ENCODE peak calls at places on chromosome 9, in eight cellular contexts. One of them, this sample, is unnamed.

GRCh38 chr9:113580041-113580953 is 116.8 kb downstream of the RGS3 start:
- DNase-seq in stomach: peak
- DNase-seq in A549: no peak
- DNase-seq in sigmoid colon: peak
- DNase-seq in H1: no peak
- DNase-seq in ovary: no peak
- DNase-seq in K562: no peak
- DNase-seq in transverse colon: peak
- DNase-seq in this sample: peak

GRCh38 chr9:130906727-130907416 is 10.3 kb upstream of the QRFP start:
- DNase-seq in stomach: no peak
- DNase-seq in A549: no peak
- DNase-seq in sigmoid colon: no peak
- DNase-seq in H1: no peak
- DNase-seq in ovary: no peak
- DNase-seq in K562: peak
- DNase-seq in transverse colon: no peak
- DNase-seq in this sample: no peak

GRCh38 chr9:127450831-127451680 is at the start of the genes LRSAM1 and RPL12:
- DNase-seq in stomach: peak
- DNase-seq in A549: peak
- DNase-seq in sigmoid colon: peak
- DNase-seq in H1: peak
- DNase-seq in ovary: peak
- DNase-seq in K562: peak
- DNase-seq in transverse colon: peak
- DNase-seq in this sample: peak

GRCh38 chr9:126805546-126806262 is 864 bp downstream of the ZBTB43 start:
- DNase-seq in stomach: peak
- DNase-seq in A549: peak
- DNase-seq in sigmoid colon: peak
- DNase-seq in H1: no peak
- DNase-seq in ovary: no peak
- DNase-seq in K562: peak
- DNase-seq in transverse colon: peak
- DNase-seq in this sample: no peak

GRCh38 chr9:110185806-110186205 is 22.2 kb downstream of the C9orf152 start:
- DNase-seq in stomach: no peak
- DNase-seq in A549: no peak
- DNase-seq in sigmoid colon: no peak
- DNase-seq in H1: no peak
- DNase-seq in ovary: no peak
- DNase-seq in K562: no peak
- DNase-seq in transverse colon: no peak
- DNase-seq in this sample: no peak

GRCh38 chr9:106532616-106533015 is 330.4 kb upstream of the ZNF462 start:
- DNase-seq in stomach: no peak
- DNase-seq in A549: no peak
- DNase-seq in sigmoid colon: no peak
- DNase-seq in H1: no peak
- DNase-seq in ovary: no peak
- DNase-seq in K562: no peak
- DNase-seq in transverse colon: no peak
- DNase-seq in this sample: no peak

GRCh38 chr9:102072061-102072764 is 333.8 kb upstream of the GRIN3A start:
- DNase-seq in stomach: no peak
- DNase-seq in A549: no peak
- DNase-seq in sigmoid colon: no peak
- DNase-seq in H1: no peak
- DNase-seq in ovary: no peak
- DNase-seq in K562: no peak
- DNase-seq in transverse colon: no peak
- DNase-seq in this sample: no peak

GRCh38 chr9:79673614-79674013 is 101.8 kb downstream of the TLE4 start:
- DNase-seq in stomach: no peak
- DNase-seq in A549: no peak
- DNase-seq in sigmoid colon: no peak
- DNase-seq in H1: no peak
- DNase-seq in ovary: no peak
- DNase-seq in K562: no peak
- DNase-seq in transverse colon: no peak
- DNase-seq in this sample: no peak

GRCh38 chr9:16461231-16461840 is 409.1 kb downstream of the BNC2 start:
- DNase-seq in stomach: no peak
- DNase-seq in A549: no peak
- DNase-seq in sigmoid colon: no peak
- DNase-seq in H1: no peak
- DNase-seq in ovary: no peak
- DNase-seq in K562: no peak
- DNase-seq in transverse colon: no peak
- DNase-seq in this sample: no peak

GRCh38 chr9:128424268-128424780 is 3.7 kb downstream of the CERCAM start:
- DNase-seq in stomach: no peak
- DNase-seq in A549: no peak
- DNase-seq in sigmoid colon: no peak
- DNase-seq in H1: no peak
- DNase-seq in ovary: no peak
- DNase-seq in K562: no peak
- DNase-seq in transverse colon: no peak
- DNase-seq in this sample: no peak

DNA sequence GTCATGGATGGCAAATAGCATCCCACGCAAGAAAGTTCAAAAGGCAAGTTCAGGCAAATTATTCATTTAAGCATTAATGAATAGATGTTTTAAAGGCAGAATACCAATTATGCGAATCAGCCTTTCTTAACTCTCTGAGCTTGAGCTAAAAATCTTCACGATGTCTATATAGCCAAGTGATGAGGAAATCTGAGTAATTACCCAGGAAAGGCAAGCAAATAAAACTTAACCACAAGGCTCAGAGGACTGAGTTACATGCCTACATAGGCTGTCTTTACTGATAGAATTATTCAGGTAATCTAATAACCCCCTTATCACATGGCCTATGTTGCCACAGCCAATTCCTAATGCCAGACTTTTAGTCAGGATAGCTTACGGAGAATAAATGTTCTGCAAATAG is 120.8 kb upstream of the MTAP start:
- DNase-seq in stomach: no peak
- DNase-seq in A549: peak
- DNase-seq in sigmoid colon: no peak
- DNase-seq in H1: no peak
- DNase-seq in ovary: no peak
- DNase-seq in K562: no peak
- DNase-seq in transverse colon: no peak
- DNase-seq in this sample: no peak
- H3K4me3 ChIP-seq in stomach: no peak
- H3K4me3 ChIP-seq in A549: peak
- H3K4me3 ChIP-seq in sigmoid colon: no peak
- H3K4me3 ChIP-seq in H1: no peak
- H3K4me3 ChIP-seq in ovary: no peak
- H3K4me3 ChIP-seq in K562: no peak
- H3K4me3 ChIP-seq in transverse colon: no peak
- H3K4me3 ChIP-seq in this sample: no peak

GRCh38 chr9:75893096-75893495 is 2.6 kb downstream of the PCSK5 start:
- DNase-seq in stomach: no peak
- DNase-seq in A549: no peak
- DNase-seq in sigmoid colon: no peak
- DNase-seq in H1: no peak
- DNase-seq in ovary: no peak
- DNase-seq in K562: no peak
- DNase-seq in transverse colon: no peak
- DNase-seq in this sample: no peak
- TF ChIP-seq POLR2A in stomach: no peak
- TF ChIP-seq POLR2A in A549: no peak
- TF ChIP-seq POLR2A in sigmoid colon: no peak
- TF ChIP-seq POLR2A in H1: no peak
- TF ChIP-seq POLR2A in ovary: no peak
- TF ChIP-seq POLR2A in K562: no peak
- TF ChIP-seq POLR2A in transverse colon: no peak
- TF ChIP-seq POLR2A in this sample: no peak

GRCh38 chr9:137638680-137639079 is 19.9 kb downstream of the EHMT1 start:
- DNase-seq in stomach: no peak
- DNase-seq in A549: no peak
- DNase-seq in sigmoid colon: no peak
- DNase-seq in H1: no peak
- DNase-seq in ovary: peak
- DNase-seq in K562: no peak
- DNase-seq in transverse colon: no peak
- DNase-seq in this sample: no peak
- TF ChIP-seq EP300 in stomach: no peak
- TF ChIP-seq EP300 in A549: no peak
- TF ChIP-seq EP300 in sigmoid colon: no peak
- TF ChIP-seq EP300 in H1: no peak
- TF ChIP-seq EP300 in ovary: no peak
- TF ChIP-seq EP300 in K562: no peak
- TF ChIP-seq EP300 in transverse colon: no peak
- TF ChIP-seq EP300 in this sample: no peak

DNA sequence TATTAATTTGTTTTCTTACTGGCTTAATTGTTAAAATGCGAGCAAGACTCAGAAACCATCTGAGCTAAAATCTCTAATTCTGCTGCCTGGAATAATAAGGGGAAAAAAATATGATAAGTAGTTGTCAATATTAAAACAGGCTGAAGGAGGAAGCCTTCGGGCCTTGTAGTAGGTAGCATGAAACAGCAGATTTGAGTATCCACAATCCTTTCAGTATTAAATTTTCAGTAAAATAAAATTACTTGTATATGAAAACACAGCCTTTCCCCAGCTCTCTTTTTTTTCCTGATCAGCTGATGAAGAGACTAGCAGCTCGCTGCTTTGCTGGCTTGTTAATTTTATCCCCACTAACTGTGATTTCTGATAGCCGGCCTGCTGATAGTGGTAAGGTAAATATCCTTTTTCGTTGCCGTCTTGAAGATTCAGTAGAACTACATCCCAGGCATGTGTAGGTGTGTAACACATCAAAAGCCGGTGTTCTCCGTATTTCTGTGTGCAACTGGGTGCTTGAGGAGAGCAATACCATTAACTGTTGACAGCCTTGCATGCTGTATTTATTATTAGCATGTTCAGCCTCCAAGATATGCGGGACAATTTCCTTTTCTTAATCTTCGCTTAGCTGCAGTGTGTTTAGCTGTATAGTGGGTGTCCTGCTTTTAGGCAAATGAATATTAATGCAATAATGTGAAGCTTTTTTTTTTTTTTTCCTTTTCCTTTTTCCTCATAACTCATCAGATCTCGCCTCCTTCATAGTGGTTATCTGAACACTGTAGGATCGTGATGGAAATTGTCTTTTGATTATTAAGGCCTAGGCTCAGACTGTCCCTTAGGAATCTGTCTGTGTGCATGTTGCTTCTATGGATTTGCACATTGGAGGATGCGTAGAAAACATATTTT is 144.6 kb downstream of the SMARCA2 start:
- DNase-seq in stomach: no peak
- DNase-seq in A549: peak
- DNase-seq in sigmoid colon: no peak
- DNase-seq in H1: no peak
- DNase-seq in ovary: no peak
- DNase-seq in K562: no peak
- DNase-seq in transverse colon: no peak
- DNase-seq in this sample: no peak
- H3K4me3 ChIP-seq in stomach: peak
- H3K4me3 ChIP-seq in A549: no peak
- H3K4me3 ChIP-seq in sigmoid colon: peak
- H3K4me3 ChIP-seq in H1: no peak
- H3K4me3 ChIP-seq in ovary: peak
- H3K4me3 ChIP-seq in K562: no peak
- H3K4me3 ChIP-seq in transverse colon: no peak
- H3K4me3 ChIP-seq in this sample: peak

DNA sequence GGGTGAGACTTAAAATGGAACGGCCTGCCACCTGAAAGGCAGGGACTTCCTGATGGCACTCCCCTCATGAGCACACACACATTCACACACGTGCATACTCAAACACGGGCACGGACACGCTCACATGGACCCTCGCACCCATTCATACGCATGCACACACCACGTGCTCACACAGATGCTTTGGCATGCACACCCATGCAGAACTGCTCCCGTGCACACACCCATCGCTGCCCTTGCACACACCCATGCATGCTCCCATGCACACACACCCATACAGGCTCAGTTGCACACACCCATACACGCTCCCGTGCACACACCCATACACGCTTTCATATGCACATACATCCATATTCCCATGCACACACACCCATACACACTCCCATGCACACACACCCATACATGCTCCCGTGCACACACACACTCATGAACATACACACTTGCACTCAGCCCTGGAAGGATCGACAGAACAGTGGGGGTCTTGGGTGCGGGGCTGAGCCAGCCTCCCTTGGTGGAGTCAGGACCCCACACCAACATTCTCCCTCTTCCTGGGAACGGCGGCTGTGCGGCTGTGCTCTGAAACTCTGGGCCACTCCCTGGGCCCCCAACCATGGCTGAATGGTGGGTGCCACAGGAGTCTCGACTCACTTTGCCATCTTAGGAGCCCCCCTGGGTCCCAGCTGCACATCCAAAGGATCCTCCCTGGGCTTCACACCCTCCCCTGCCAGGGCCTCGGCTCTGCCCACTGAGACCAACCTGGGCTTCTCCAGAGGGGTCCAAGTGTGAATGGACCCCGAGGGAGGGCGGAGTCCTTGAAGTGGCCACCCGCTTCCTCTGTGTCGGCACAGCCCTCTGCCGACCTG is 115.2 kb downstream of the RXRA start:
- DNase-seq in stomach: no peak
- DNase-seq in A549: no peak
- DNase-seq in sigmoid colon: no peak
- DNase-seq in H1: no peak
- DNase-seq in ovary: peak
- DNase-seq in K562: no peak
- DNase-seq in transverse colon: no peak
- DNase-seq in this sample: no peak
- TF ChIP-seq POLR2A in stomach: no peak
- TF ChIP-seq POLR2A in A549: no peak
- TF ChIP-seq POLR2A in sigmoid colon: no peak
- TF ChIP-seq POLR2A in H1: no peak
- TF ChIP-seq POLR2A in ovary: no peak
- TF ChIP-seq POLR2A in K562: no peak
- TF ChIP-seq POLR2A in transverse colon: no peak
- TF ChIP-seq POLR2A in this sample: no peak